ENCODE peak calls at places on chromosomes 6 and 20, in six cellular contexts. One of them, this sample, is unnamed.

GRCh38 chr20:38842558-38842981 is 37.1 kb downstream of the PPP1R16B start:
- DNase-seq in trophoblast cell: no peak
- DNase-seq in neuronal stem cell: no peak
- DNase-seq in H1: no peak
- DNase-seq in IMR-90: no peak
- DNase-seq in mesenchymal stem cell: no peak
- DNase-seq in this sample: no peak

GRCh38 chr20:52312131-52312729 is 120.7 kb upstream of the ZFP64 start:
- DNase-seq in neuronal stem cell: peak
- DNase-seq in mesenchymal stem cell: peak
- DNase-seq in trophoblast cell: peak
- DNase-seq in H1: no peak
- DNase-seq in IMR-90: peak
- DNase-seq in this sample: peak

GRCh38 chr6:69631552-69632346 is 165.1 kb downstream of the LMBRD1 start:
- DNase-seq in neuronal stem cell: peak
- DNase-seq in IMR-90: no peak
- DNase-seq in H1: no peak
- DNase-seq in trophoblast cell: no peak
- DNase-seq in mesenchymal stem cell: no peak
- DNase-seq in this sample: no peak

GRCh38 chr20:9359561-9360308 is 154.7 kb upstream of the LAMP5 start:
- DNase-seq in IMR-90: peak
- DNase-seq in neuronal stem cell: peak
- DNase-seq in trophoblast cell: peak
- DNase-seq in H1: no peak
- DNase-seq in mesenchymal stem cell: peak
- DNase-seq in this sample: peak

GRCh38 chr6:26086214-26086613 is 1.0 kb upstream of the HFE start:
- DNase-seq in trophoblast cell: no peak
- DNase-seq in H1: no peak
- DNase-seq in IMR-90: no peak
- DNase-seq in neuronal stem cell: no peak
- DNase-seq in mesenchymal stem cell: no peak
- DNase-seq in this sample: no peak

GRCh38 chr6:44471271-44471981 is 83.9 kb downstream of the CDC5L start:
- DNase-seq in trophoblast cell: peak
- DNase-seq in H1: no peak
- DNase-seq in neuronal stem cell: no peak
- DNase-seq in mesenchymal stem cell: no peak
- DNase-seq in IMR-90: no peak
- DNase-seq in this sample: no peak

GRCh38 chr6:128738112-128738511 is 144.8 kb upstream of the LAMA2 start:
- DNase-seq in IMR-90: no peak
- DNase-seq in mesenchymal stem cell: no peak
- DNase-seq in H1: no peak
- DNase-seq in neuronal stem cell: no peak
- DNase-seq in trophoblast cell: no peak
- DNase-seq in this sample: no peak

GRCh38 chr6:167968091-167968490 is 29.4 kb upstream of the KIF25 start:
- DNase-seq in IMR-90: no peak
- DNase-seq in neuronal stem cell: no peak
- DNase-seq in mesenchymal stem cell: no peak
- DNase-seq in trophoblast cell: peak
- DNase-seq in H1: peak
- DNase-seq in this sample: peak

GRCh38 chr20:32846852-32847251 is 11.9 kb upstream of the EFCAB8 start:
- DNase-seq in mesenchymal stem cell: no peak
- DNase-seq in IMR-90: no peak
- DNase-seq in trophoblast cell: no peak
- DNase-seq in neuronal stem cell: no peak
- DNase-seq in H1: no peak
- DNase-seq in this sample: no peak

GRCh38 chr20:45867811-45868176 is 10.4 kb downstream of the ZSWIM3 start:
- DNase-seq in neuronal stem cell: no peak
- DNase-seq in mesenchymal stem cell: peak
- DNase-seq in H1: no peak
- DNase-seq in trophoblast cell: peak
- DNase-seq in IMR-90: peak
- DNase-seq in this sample: peak

GRCh38 chr20:2713285-2713684 is 20.7 kb downstream of the EBF4 start:
- DNase-seq in mesenchymal stem cell: no peak
- DNase-seq in H1: no peak
- DNase-seq in trophoblast cell: no peak
- DNase-seq in neuronal stem cell: no peak
- DNase-seq in IMR-90: no peak
- DNase-seq in this sample: peak

GRCh38 chr6:26056583-26057350 is 30.5 kb upstream of the HFE start:
- DNase-seq in mesenchymal stem cell: no peak
- DNase-seq in neuronal stem cell: no peak
- DNase-seq in IMR-90: peak
- DNase-seq in H1: no peak
- DNase-seq in trophoblast cell: peak
- DNase-seq in this sample: peak

GRCh38 chr20:45098096-45098773 is 2.7 kb downstream of the KCNS1 start:
- DNase-seq in mesenchymal stem cell: no peak
- DNase-seq in IMR-90: no peak
- DNase-seq in H1: peak
- DNase-seq in trophoblast cell: peak
- DNase-seq in neuronal stem cell: peak
- DNase-seq in this sample: peak

GRCh38 chr20:2311329-2311728 is 15.5 kb downstream of the TGM3 start:
- DNase-seq in mesenchymal stem cell: no peak
- DNase-seq in H1: no peak
- DNase-seq in IMR-90: no peak
- DNase-seq in neuronal stem cell: no peak
- DNase-seq in trophoblast cell: no peak
- DNase-seq in this sample: no peak

GRCh38 chr6:163777379-163777686 is 362.8 kb downstream of the QKI start:
- DNase-seq in neuronal stem cell: no peak
- DNase-seq in IMR-90: no peak
- DNase-seq in trophoblast cell: no peak
- DNase-seq in mesenchymal stem cell: no peak
- DNase-seq in H1: no peak
- DNase-seq in this sample: no peak

GRCh38 chr6:33683051-33683571 is 28.4 kb downstream of the UQCC2 start:
- DNase-seq in H1: no peak
- DNase-seq in IMR-90: no peak
- DNase-seq in mesenchymal stem cell: no peak
- DNase-seq in trophoblast cell: no peak
- DNase-seq in neuronal stem cell: no peak
- DNase-seq in this sample: no peak

GRCh38 chr6:27242589-27243265 is 4.8 kb upstream of the PRSS16 start:
- DNase-seq in neuronal stem cell: no peak
- DNase-seq in H1: no peak
- DNase-seq in mesenchymal stem cell: no peak
- DNase-seq in IMR-90: no peak
- DNase-seq in trophoblast cell: peak
- DNase-seq in this sample: no peak

GRCh38 chr20:34090645-34091044 is 21.4 kb downstream of the EIF2S2 start:
- DNase-seq in neuronal stem cell: no peak
- DNase-seq in H1: no peak
- DNase-seq in mesenchymal stem cell: no peak
- DNase-seq in IMR-90: no peak
- DNase-seq in trophoblast cell: no peak
- DNase-seq in this sample: no peak
- H3K4me3 ChIP-seq in neuronal stem cell: no peak
- H3K4me3 ChIP-seq in H1: no peak
- H3K4me3 ChIP-seq in mesenchymal stem cell: no peak
- H3K4me3 ChIP-seq in IMR-90: no peak
- H3K4me3 ChIP-seq in trophoblast cell: no peak
- H3K4me3 ChIP-seq in this sample: no peak

GRCh38 chr20:13220194-13220856 is 749 bp upstream of the ISM1 start:
- DNase-seq in IMR-90: peak
- DNase-seq in mesenchymal stem cell: peak
- DNase-seq in H1: peak
- DNase-seq in trophoblast cell: peak
- DNase-seq in neuronal stem cell: peak
- DNase-seq in this sample: peak
- H3K18ac ChIP-seq in IMR-90: no peak
- H3K18ac ChIP-seq in mesenchymal stem cell: no peak
- H3K18ac ChIP-seq in H1: no peak
- H3K18ac ChIP-seq in trophoblast cell: no peak
- H3K18ac ChIP-seq in neuronal stem cell: peak
- H3K18ac ChIP-seq in this sample: no peak

DNA sequence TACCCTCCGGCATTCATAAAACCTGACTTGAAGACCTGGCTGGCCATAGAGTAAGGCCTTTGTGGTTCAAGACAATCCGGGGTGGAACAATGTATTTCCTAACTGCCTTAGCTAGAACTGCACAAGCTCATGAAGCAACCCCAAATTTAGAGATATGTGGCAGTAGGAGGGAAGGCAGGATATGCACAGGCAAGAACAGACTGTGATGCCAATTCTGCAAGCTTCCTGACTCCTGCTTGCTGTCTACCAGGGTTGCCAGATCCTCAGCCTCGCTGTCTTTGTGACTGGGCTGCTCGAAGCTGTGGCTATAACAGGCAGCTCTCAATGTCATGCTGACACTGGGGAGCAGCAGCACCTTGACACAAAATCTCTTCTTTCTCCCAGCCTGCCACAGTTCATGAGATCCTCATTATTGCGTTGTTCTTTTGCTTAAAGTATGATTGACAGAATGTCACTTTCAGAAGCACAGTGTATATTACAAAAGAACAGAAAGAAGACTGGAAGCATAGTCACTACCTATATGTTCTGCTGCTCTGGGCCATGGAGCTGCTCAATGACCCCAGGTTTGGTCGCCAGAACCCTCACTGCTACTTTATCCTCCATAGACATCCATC is 18.3 kb upstream of the SHLD1 start:
- DNase-seq in mesenchymal stem cell: no peak
- DNase-seq in H1: no peak
- DNase-seq in neuronal stem cell: no peak
- DNase-seq in IMR-90: no peak
- DNase-seq in trophoblast cell: no peak
- DNase-seq in this sample: no peak
- H3K4me3 ChIP-seq in mesenchymal stem cell: no peak
- H3K4me3 ChIP-seq in H1: no peak
- H3K4me3 ChIP-seq in neuronal stem cell: no peak
- H3K4me3 ChIP-seq in IMR-90: no peak
- H3K4me3 ChIP-seq in trophoblast cell: no peak
- H3K4me3 ChIP-seq in this sample: no peak

DNA sequence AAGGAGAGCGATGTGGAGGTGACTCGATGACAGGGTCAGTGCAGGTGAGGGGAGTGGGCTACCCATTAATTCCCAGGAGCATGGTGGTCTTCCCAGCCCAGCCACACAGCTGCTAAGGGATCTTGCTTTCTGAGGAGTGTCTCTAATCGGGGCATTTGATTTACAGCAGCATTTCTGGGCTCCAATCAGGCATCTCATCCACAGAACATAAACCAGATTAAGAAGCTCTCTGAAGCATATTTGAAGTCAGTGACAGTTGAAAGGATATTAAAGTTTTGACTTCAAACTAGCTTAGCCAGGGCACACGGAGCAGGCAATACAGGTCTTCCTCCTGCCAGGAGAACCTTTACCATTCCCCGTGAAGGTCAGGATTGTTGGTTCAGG is 40.0 kb upstream of the ZNF831 start:
- DNase-seq in neuronal stem cell: no peak
- DNase-seq in H1: no peak
- DNase-seq in mesenchymal stem cell: no peak
- DNase-seq in IMR-90: no peak
- DNase-seq in trophoblast cell: no peak
- DNase-seq in this sample: no peak
- H3K18ac ChIP-seq in neuronal stem cell: no peak
- H3K18ac ChIP-seq in H1: no peak
- H3K18ac ChIP-seq in mesenchymal stem cell: no peak
- H3K18ac ChIP-seq in IMR-90: no peak
- H3K18ac ChIP-seq in trophoblast cell: no peak
- H3K18ac ChIP-seq in this sample: no peak

GRCh38 chr6:43060034-43060754 is 763 bp downstream of the KLC4 start:
- DNase-seq in IMR-90: no peak
- DNase-seq in trophoblast cell: peak
- DNase-seq in H1: no peak
- DNase-seq in neuronal stem cell: no peak
- DNase-seq in mesenchymal stem cell: no peak
- DNase-seq in this sample: peak

GRCh38 chr6:43060755-43061633 is 1.6 kb downstream of the KLC4 start:
- DNase-seq in mesenchymal stem cell: no peak
- DNase-seq in neuronal stem cell: no peak
- DNase-seq in trophoblast cell: no peak
- DNase-seq in IMR-90: no peak
- DNase-seq in H1: no peak
- DNase-seq in this sample: no peak

GRCh38 chr6:43062818-43063217 is 3.4 kb downstream of the KLC4 start:
- DNase-seq in mesenchymal stem cell: no peak
- DNase-seq in trophoblast cell: no peak
- DNase-seq in IMR-90: no peak
- DNase-seq in H1: no peak
- DNase-seq in neuronal stem cell: no peak
- DNase-seq in this sample: no peak

GRCh38 chr6:43059168-43060033 is at the start of the genes KLC4 and MRPL2:
- DNase-seq in mesenchymal stem cell: peak
- DNase-seq in neuronal stem cell: peak
- DNase-seq in H1: peak
- DNase-seq in trophoblast cell: peak
- DNase-seq in IMR-90: peak
- DNase-seq in this sample: peak

DNA sequence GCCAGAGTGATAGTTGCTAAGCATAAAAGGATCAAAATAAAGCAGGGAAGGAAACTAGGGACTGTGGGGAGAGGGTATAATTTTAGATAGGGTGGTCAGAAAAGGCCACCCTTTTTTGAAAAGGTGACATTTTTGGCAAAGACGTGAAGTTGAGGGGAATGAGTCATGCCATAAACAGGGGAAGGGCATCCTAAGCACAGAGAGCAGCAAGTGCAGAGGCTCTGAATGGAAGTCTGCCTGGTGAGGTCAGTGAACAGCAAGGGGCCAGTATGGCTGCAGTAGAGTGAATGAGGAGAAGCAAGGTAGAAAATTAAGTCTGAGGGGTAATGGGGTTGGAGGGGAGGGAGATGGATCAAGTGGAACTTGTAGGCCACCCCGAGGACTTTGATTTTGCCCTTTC is 2.4 kb downstream of the KLC4 start:
- DNase-seq in H1: no peak
- DNase-seq in trophoblast cell: no peak
- DNase-seq in IMR-90: peak
- DNase-seq in mesenchymal stem cell: no peak
- DNase-seq in neuronal stem cell: no peak
- DNase-seq in this sample: no peak
- H3K4me3 ChIP-seq in H1: no peak
- H3K4me3 ChIP-seq in trophoblast cell: no peak
- H3K4me3 ChIP-seq in IMR-90: no peak
- H3K4me3 ChIP-seq in mesenchymal stem cell: no peak
- H3K4me3 ChIP-seq in neuronal stem cell: no peak
- H3K4me3 ChIP-seq in this sample: no peak